ENCODE peak calls at places on chromosomes 3 and 15, in five cellular contexts. One of them, this sample, is unnamed.
A peak's percentile ranks its signal among the peaks of the same experiment; 100 is the strongest.

GRCh38 chr3:177610677-177611654 is 413.7 kb upstream of the TBL1XR1 start:
- DNase-seq in neuronal stem cell: no peak
- DNase-seq in adrenal gland: no peak
- DNase-seq in endothelial cell of umbilical vein: peak; percentile 83
- DNase-seq in heart right ventricle: no peak
- DNase-seq in this sample: peak; percentile 40

GRCh38 chr3:183478501-183478900 is 50.1 kb upstream of the MCF2L2 start:
- DNase-seq in adrenal gland: no peak
- DNase-seq in endothelial cell of umbilical vein: no peak
- DNase-seq in heart right ventricle: no peak
- DNase-seq in neuronal stem cell: no peak
- DNase-seq in this sample: no peak

GRCh38 chr3:184666422-184666821 is 45.4 kb downstream of the MAGEF1 start:
- DNase-seq in adrenal gland: no peak
- DNase-seq in heart right ventricle: no peak
- DNase-seq in neuronal stem cell: no peak
- DNase-seq in endothelial cell of umbilical vein: no peak
- DNase-seq in this sample: no peak

GRCh38 chr15:51377038-51377761 is 35.7 kb downstream of the GLDN start:
- DNase-seq in endothelial cell of umbilical vein: no peak
- DNase-seq in neuronal stem cell: no peak
- DNase-seq in heart right ventricle: no peak
- DNase-seq in adrenal gland: no peak
- DNase-seq in this sample: no peak

GRCh38 chr3:51712020-51712385 is 5.1 kb downstream of the GRM2 start:
- DNase-seq in heart right ventricle: no peak
- DNase-seq in neuronal stem cell: no peak
- DNase-seq in endothelial cell of umbilical vein: no peak
- DNase-seq in adrenal gland: no peak
- DNase-seq in this sample: no peak

GRCh38 chr3:43699864-43700263 is 9.1 kb downstream of the ABHD5 start:
- DNase-seq in endothelial cell of umbilical vein: peak; percentile 26
- DNase-seq in neuronal stem cell: no peak
- DNase-seq in heart right ventricle: no peak
- DNase-seq in adrenal gland: no peak
- DNase-seq in this sample: no peak

GRCh38 chr3:156682491-156682890 is 8.1 kb downstream of the TIPARP start:
- DNase-seq in neuronal stem cell: no peak
- DNase-seq in heart right ventricle: no peak
- DNase-seq in endothelial cell of umbilical vein: no peak
- DNase-seq in adrenal gland: no peak
- DNase-seq in this sample: no peak

GRCh38 chr3:160921020-160921635 is 165.1 kb downstream of the PPM1L start:
- DNase-seq in endothelial cell of umbilical vein: peak; percentile 55
- DNase-seq in heart right ventricle: no peak
- DNase-seq in adrenal gland: no peak
- DNase-seq in neuronal stem cell: no peak
- DNase-seq in this sample: no peak

GRCh38 chr3:94735354-94735753 is 672.5 kb downstream of the NSUN3 start:
- DNase-seq in endothelial cell of umbilical vein: no peak
- DNase-seq in adrenal gland: no peak
- DNase-seq in heart right ventricle: no peak
- DNase-seq in neuronal stem cell: no peak
- DNase-seq in this sample: no peak

GRCh38 chr15:73865379-73865778 is 8.0 kb upstream of the TBC1D21 start:
- DNase-seq in endothelial cell of umbilical vein: no peak
- DNase-seq in adrenal gland: no peak
- DNase-seq in heart right ventricle: no peak
- DNase-seq in neuronal stem cell: no peak
- DNase-seq in this sample: no peak

GRCh38 chr3:14455571-14456317 is 53.3 kb downstream of the SLC6A6 start:
- DNase-seq in endothelial cell of umbilical vein: no peak
- DNase-seq in heart right ventricle: no peak
- DNase-seq in neuronal stem cell: no peak
- DNase-seq in adrenal gland: no peak
- DNase-seq in this sample: no peak

GRCh38 chr3:9180764-9181117 is 68.7 kb downstream of the SRGAP3 start:
- DNase-seq in heart right ventricle: no peak
- DNase-seq in adrenal gland: no peak
- DNase-seq in neuronal stem cell: no peak
- DNase-seq in endothelial cell of umbilical vein: no peak
- DNase-seq in this sample: peak; percentile 12

GRCh38 chr3:33750216-33750558 is 32.1 kb upstream of the CLASP2 start:
- DNase-seq in adrenal gland: no peak
- DNase-seq in neuronal stem cell: no peak
- DNase-seq in heart right ventricle: no peak
- DNase-seq in endothelial cell of umbilical vein: no peak
- DNase-seq in this sample: no peak

GRCh38 chr3:98991393-98991792 is 89.9 kb upstream of the DCBLD2 start:
- DNase-seq in adrenal gland: no peak
- DNase-seq in endothelial cell of umbilical vein: no peak
- DNase-seq in heart right ventricle: no peak
- DNase-seq in neuronal stem cell: no peak
- DNase-seq in this sample: no peak

GRCh38 chr3:45210308-45211038 is 15.6 kb downstream of the TMEM158 start:
- DNase-seq in adrenal gland: peak; percentile 86
- DNase-seq in endothelial cell of umbilical vein: peak; percentile 57
- DNase-seq in heart right ventricle: peak; percentile 83
- DNase-seq in neuronal stem cell: no peak
- DNase-seq in this sample: peak; percentile 73

GRCh38 chr15:101159936-101160770 is 91.7 kb downstream of the CHSY1 start:
- DNase-seq in endothelial cell of umbilical vein: no peak
- DNase-seq in neuronal stem cell: no peak
- DNase-seq in adrenal gland: no peak
- DNase-seq in heart right ventricle: no peak
- DNase-seq in this sample: no peak
- H3K27ac ChIP-seq in endothelial cell of umbilical vein: no peak overlapping the region
- H3K27ac ChIP-seq in neuronal stem cell: no peak overlapping the region
- H3K27ac ChIP-seq in adrenal gland: no peak overlapping the region
- H3K27ac ChIP-seq in heart right ventricle: peak overlapping the region; percentile 36
- H3K27ac ChIP-seq in this sample: no peak overlapping the region

DNA sequence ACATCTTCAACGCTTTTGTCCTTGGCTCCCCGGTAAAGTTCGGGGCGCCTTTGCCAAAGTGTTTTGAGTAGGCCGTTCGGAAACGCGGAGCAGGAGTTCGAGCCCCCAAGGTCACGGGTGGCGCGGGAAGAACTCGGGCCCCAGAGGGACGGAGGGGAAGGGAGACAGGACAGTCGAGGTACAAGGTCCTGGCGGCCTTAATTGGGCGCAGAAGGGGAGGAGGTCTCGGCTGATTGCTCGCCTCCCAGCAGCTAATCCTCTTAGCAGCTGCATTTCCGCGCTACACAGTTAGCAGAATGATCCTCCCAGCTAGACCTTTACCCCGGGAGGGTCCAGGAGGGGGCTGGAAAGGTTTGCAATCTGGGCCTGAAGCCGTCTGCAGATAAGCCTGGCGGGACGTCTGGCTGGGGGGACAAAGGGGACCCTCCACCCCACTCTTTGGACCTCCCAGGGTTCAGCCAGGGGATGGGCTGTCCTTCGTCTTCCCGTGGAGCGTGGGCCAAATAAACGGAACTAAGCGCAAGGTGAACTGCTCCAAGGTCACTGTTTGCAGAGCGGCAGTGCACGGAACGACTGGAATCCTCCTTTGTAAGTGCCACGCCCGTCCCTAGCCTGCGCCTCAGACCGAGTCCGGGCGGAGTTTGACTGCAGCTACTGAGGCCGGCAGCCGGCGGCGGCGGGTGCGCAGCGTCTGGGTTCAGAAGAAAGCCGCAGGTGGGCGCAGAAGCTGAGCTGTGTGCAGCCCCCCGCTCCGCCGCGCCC is 7.2 kb downstream of the EOMES start:
- DNase-seq in endothelial cell of umbilical vein: no peak
- DNase-seq in heart right ventricle: no peak
- DNase-seq in adrenal gland: no peak
- DNase-seq in neuronal stem cell: no peak
- DNase-seq in this sample: no peak
- H3K27ac ChIP-seq in endothelial cell of umbilical vein: no peak overlapping the region
- H3K27ac ChIP-seq in heart right ventricle: peak overlapping the region; percentile 80
- H3K27ac ChIP-seq in adrenal gland: no peak overlapping the region
- H3K27ac ChIP-seq in neuronal stem cell: no peak overlapping the region
- H3K27ac ChIP-seq in this sample: no peak overlapping the region

GRCh38 chr15:64004582-64004981 is 41.7 kb downstream of the DAPK2 start:
- DNase-seq in adrenal gland: peak; percentile 55
- DNase-seq in neuronal stem cell: no peak
- DNase-seq in endothelial cell of umbilical vein: no peak
- DNase-seq in heart right ventricle: no peak
- DNase-seq in this sample: no peak

GRCh38 chr15:64008177-64008576 is 38.1 kb downstream of the DAPK2 start:
- DNase-seq in endothelial cell of umbilical vein: no peak
- DNase-seq in adrenal gland: no peak
- DNase-seq in heart right ventricle: no peak
- DNase-seq in neuronal stem cell: no peak
- DNase-seq in this sample: no peak

GRCh38 chr15:64004059-64004458 is 42.2 kb downstream of the DAPK2 start:
- DNase-seq in heart right ventricle: no peak
- DNase-seq in neuronal stem cell: no peak
- DNase-seq in endothelial cell of umbilical vein: no peak
- DNase-seq in adrenal gland: no peak
- DNase-seq in this sample: no peak

GRCh38 chr15:64009241-64009640 is 37.0 kb downstream of the DAPK2 start:
- DNase-seq in heart right ventricle: peak; percentile 52
- DNase-seq in adrenal gland: no peak
- DNase-seq in endothelial cell of umbilical vein: no peak
- DNase-seq in neuronal stem cell: no peak
- DNase-seq in this sample: no peak

GRCh38 chr15:64006642-64007041 is 39.6 kb downstream of the DAPK2 start:
- DNase-seq in heart right ventricle: no peak
- DNase-seq in endothelial cell of umbilical vein: no peak
- DNase-seq in neuronal stem cell: no peak
- DNase-seq in adrenal gland: no peak
- DNase-seq in this sample: no peak
- H3K27ac ChIP-seq in heart right ventricle: no peak overlapping the region
- H3K27ac ChIP-seq in endothelial cell of umbilical vein: no peak overlapping the region
- H3K27ac ChIP-seq in neuronal stem cell: no peak overlapping the region
- H3K27ac ChIP-seq in adrenal gland: no peak overlapping the region
- H3K27ac ChIP-seq in this sample: no peak overlapping the region

DNA sequence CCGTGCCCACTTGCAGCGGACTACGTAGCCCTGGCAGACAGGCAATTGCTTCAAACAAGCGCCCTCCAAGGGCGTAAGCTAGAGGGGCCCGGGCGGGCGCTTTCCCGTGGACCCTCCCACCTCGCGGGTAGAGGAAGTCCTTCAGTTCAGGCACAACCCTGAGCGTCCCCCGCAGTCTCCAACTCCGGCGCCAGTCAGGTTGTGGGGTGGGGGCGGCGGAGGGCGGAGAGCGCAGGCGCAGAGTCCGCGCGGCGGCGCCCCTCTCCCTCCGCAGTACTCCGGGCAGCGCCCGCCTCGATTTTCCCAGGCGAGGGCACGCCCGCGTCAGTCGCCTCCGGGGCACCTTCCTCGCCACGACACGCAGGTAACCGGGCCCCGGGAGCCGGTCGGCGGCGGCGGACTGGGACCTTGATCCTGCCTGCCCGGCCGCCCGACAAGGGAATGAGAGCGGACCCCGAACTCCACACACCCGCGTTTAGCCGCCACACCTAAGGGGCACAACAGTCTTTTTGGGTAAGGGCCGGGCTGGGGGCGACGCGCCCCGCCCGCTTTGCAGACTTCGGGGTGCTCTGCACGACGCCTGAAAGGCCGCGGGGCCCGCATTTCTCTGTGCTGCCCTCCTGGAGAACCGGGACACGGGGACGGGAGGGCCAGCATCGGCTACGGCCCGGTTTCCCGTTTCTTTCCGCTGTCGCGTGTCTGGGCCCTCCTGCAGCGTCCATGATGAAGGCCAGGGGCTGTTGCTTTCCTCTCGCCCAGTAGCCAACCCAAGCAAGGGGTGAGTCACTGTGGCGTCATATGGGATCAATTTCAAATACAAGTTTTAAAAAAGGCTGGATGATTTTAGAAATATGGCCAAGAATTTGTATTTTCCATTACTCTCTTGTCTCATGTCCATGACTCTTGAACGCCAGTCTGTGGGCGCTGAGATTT is at the start of gene SLC35G2:
- DNase-seq in neuronal stem cell: peak; percentile 61
- DNase-seq in adrenal gland: peak; percentile 76
- DNase-seq in heart right ventricle: peak; percentile 61
- DNase-seq in endothelial cell of umbilical vein: peak; percentile 84
- DNase-seq in this sample: peak; percentile 92
- H3K27ac ChIP-seq in neuronal stem cell: no peak within 1 kb of the TSS
- H3K27ac ChIP-seq in adrenal gland: peak within 1 kb of the TSS; percentile 91
- H3K27ac ChIP-seq in heart right ventricle: peak within 1 kb of the TSS; percentile 90
- H3K27ac ChIP-seq in endothelial cell of umbilical vein: peak within 1 kb of the TSS; percentile 97
- H3K27ac ChIP-seq in this sample: peak within 1 kb of the TSS; percentile 74

DNA sequence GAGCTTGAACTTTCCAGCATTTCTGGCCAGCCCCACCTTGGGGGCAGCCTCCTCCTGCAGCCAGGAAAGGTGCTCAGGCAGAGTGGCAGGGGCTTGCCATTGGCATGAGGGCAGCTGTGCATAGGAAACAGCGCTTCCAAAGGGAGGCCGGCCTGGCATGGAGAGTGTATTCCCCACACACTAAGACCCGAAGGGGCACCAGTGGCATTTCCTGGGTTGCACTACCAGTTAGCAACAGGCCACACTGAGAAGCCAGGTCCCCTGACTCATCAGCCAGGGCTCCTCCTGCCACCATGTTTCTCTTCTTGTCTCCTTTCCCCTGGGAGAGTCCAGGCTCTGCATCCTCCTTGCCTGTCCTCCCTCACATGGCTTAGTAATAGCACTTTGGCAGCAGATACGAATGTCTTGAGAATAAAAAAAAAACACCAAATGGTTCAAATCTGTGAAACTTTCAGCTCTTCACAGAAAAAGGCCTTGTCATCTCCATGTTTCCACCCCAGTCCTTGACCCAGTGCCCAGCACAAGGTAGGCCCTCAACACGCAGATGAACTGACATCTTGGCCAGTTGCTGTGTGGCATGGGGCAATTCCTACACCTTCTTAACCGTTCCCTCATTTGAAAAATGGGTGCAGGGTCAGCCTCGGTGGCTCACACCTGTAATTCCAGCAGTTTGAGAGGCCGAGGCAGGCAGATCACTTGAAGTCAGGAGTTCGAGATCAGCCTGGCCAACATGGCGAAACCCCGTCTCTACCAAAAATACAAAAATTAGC is 180.4 kb downstream of the SMAD6 start:
- DNase-seq in neuronal stem cell: no peak
- DNase-seq in adrenal gland: peak; percentile 13
- DNase-seq in endothelial cell of umbilical vein: peak; percentile 42
- DNase-seq in heart right ventricle: peak; percentile 31
- DNase-seq in this sample: no peak
- H3K27ac ChIP-seq in neuronal stem cell: peak overlapping the region; percentile 90
- H3K27ac ChIP-seq in adrenal gland: no peak overlapping the region
- H3K27ac ChIP-seq in endothelial cell of umbilical vein: peak overlapping the region; percentile 23
- H3K27ac ChIP-seq in heart right ventricle: peak overlapping the region; percentile 73
- H3K27ac ChIP-seq in this sample: no peak overlapping the region

GRCh38 chr3:78268716-78269668 is 1229.1 kb downstream of the ROBO2 start:
- DNase-seq in neuronal stem cell: no peak
- DNase-seq in heart right ventricle: no peak
- DNase-seq in endothelial cell of umbilical vein: no peak
- DNase-seq in adrenal gland: no peak
- DNase-seq in this sample: no peak

GRCh38 chr3:78268087-78268486 is 1228.2 kb downstream of the ROBO2 start:
- DNase-seq in neuronal stem cell: no peak
- DNase-seq in heart right ventricle: no peak
- DNase-seq in endothelial cell of umbilical vein: no peak
- DNase-seq in adrenal gland: no peak
- DNase-seq in this sample: no peak

GRCh38 chr3:78267235-78267634 is 1227.3 kb downstream of the ROBO2 start:
- DNase-seq in neuronal stem cell: no peak
- DNase-seq in adrenal gland: no peak
- DNase-seq in heart right ventricle: no peak
- DNase-seq in endothelial cell of umbilical vein: no peak
- DNase-seq in this sample: no peak
- H3K27ac ChIP-seq in neuronal stem cell: no peak overlapping the region
- H3K27ac ChIP-seq in adrenal gland: no peak overlapping the region
- H3K27ac ChIP-seq in heart right ventricle: no peak overlapping the region
- H3K27ac ChIP-seq in endothelial cell of umbilical vein: no peak overlapping the region
- H3K27ac ChIP-seq in this sample: no peak overlapping the region

This sample was measured in DND-41.